ENCODE peak calls at places on chromosomes 6 and 20, in seven cellular contexts. O is H1, S is IMR-90, L is A549, K is GM12878, P is SK-N-SH, M is HepG2. V is an unnamed sample.
A peak's percentile ranks its signal among the peaks of the same experiment; 100 is the strongest.

GRCh38 chr20:32650545-32650944 is 23.2 kb downstream of the C20orf203 start:
- DNase-seq in O (no peak), S (no peak), L (no peak), K (no peak), P (no peak), M (no peak), V (no peak)

GRCh38 chr20:35601990-35602389 is 13.6 kb upstream of the SPAG4 start:
- DNase-seq in O (no peak), S (no peak), L (no peak), K (no peak), P (no peak), M (no peak), V (no peak)

GRCh38 chr6:34912715-34913464 is 23.8 kb downstream of the ANKS1A start:
- DNase-seq in O (no peak), S (peak; percentile 89), L (no peak), K (peak; percentile 53), P (no peak), M (no peak), V (no peak)

GRCh38 chr20:11143481-11143880 is 469.7 kb upstream of the JAG1 start:
- DNase-seq in O (no peak), S (peak; percentile 12), L (no peak), K (no peak), P (no peak), M (no peak), V (no peak)

GRCh38 chr20:58131111-58131510 is 97.3 kb downstream of the ANKRD60 start:
- DNase-seq in O (no peak), S (no peak), L (no peak), K (no peak), P (no peak), M (no peak), V (peak; percentile 24)

GRCh38 chr20:54062812-54063280 is 7.5 kb downstream of the BCAS1 start:
- DNase-seq in O (no peak), S (peak; percentile 31), L (peak; percentile 62), K (peak; percentile 82), P (peak; percentile 66), M (peak; percentile 70), V (no peak)

GRCh38 chr6:52697903-52698302 is 27.0 kb downstream of the TMEM14A start:
- DNase-seq in O (no peak), S (no peak), L (no peak), K (no peak), P (peak; percentile 6), M (no peak), V (no peak)

GRCh38 chr6:31293343-31293742 is 21.5 kb upstream of the HLA-C start:
- DNase-seq in O (no peak), S (peak; percentile 39), L (no peak), K (no peak), P (no peak), M (peak; percentile 32), V (no peak)

GRCh38 chr6:41427642-41428401 is 92.4 kb downstream of the NCR2 start:
- DNase-seq in O (peak; percentile 73), S (no peak), L (no peak), K (no peak), P (peak; percentile 71), M (peak; percentile 65), V (peak; percentile 73)

GRCh38 chr6:22448311-22448711 is 121.1 kb upstream of the HDGFL1 start:
- DNase-seq in O (no peak), S (peak; percentile 82), L (peak; percentile 25), K (no peak), P (no peak), M (no peak), V (no peak)

GRCh38 chr6:44105993-44106740 is 21.1 kb downstream of the MRPL14 start:
- DNase-seq in O (no peak), S (peak; percentile 62), L (no peak), K (no peak), P (no peak), M (no peak), V (no peak)

GRCh38 chr6:111663232-111663631 is 57.6 kb upstream of the TRAF3IP2 start:
- DNase-seq in O (no peak), S (no peak), L (no peak), K (no peak), P (peak; percentile 33), M (no peak), V (peak; percentile 29)

GRCh38 chr6:16148498-16148897 is 19.6 kb downstream of the MYLIP start:
- DNase-seq in O (no peak), S (no peak), L (no peak), K (no peak), P (no peak), M (peak; percentile 32), V (no peak)

GRCh38 chr6:54198134-54198533 is 86.9 kb downstream of the MLIP start:
- DNase-seq in O (no peak), S (no peak), L (no peak), K (no peak), P (no peak), M (peak; percentile 6), V (no peak)

GRCh38 chr6:87139236-87139635 is 16.1 kb upstream of the ZNF292 start:
- DNase-seq in O (no peak), S (peak; percentile 62), L (peak; percentile 40), K (no peak), P (peak; percentile 42), M (peak; percentile 48), V (no peak)
- TF ChIP-seq USF2 in O (no peak), S (no peak), L (no peak), K (no peak), P (no peak), M (no peak), V (no peak)

DNA sequence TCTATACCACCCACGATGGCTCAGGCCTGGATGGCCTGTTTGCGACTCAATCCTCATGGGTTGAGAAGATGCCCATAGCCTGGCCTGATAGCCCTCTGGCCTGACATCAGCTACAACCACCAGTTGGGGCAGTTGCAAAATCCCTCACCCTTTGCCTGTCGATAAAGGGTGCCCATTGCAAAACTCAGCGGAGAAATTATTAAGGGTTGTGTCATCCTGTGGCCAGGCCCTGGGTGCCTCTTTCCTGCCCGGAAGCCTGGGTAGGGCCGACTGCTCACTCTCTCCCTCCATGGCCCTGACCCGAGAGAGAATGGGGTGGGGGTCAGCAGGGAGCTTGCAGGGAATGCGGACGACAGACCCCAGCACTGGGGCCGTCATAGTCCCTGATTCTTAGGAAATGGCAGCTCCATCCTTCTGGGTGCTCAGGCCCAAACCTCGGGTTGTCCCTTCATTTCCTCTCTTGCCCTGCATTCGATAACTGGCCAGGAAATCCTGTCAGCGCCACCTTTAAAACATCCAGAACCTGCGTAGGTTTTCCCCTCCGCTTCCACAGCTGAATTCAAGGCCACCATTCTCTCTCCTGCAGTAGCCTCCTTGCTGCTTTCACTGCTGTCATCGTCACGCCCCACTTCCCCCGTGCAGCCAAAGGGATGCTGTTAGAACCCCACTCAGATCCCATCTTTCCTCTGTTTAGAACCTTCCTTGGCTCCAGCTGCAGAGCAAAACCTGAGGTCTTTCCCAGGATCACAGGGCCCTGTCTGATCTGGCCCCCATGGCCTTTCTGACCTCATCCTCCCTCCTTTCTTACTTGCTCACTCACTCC is 31.1 kb downstream of the CEBPB start:
- DNase-seq in O (no peak), S (peak; percentile 17), L (no peak), K (no peak), P (no peak), M (no peak), V (no peak)
- TF ChIP-seq USF2 in O (no peak), S (no peak), L (no peak), K (no peak), P (no peak), M (no peak), V (no peak)

GRCh38 chr6:7409740-7410139 is 20.1 kb downstream of the RIOK1 start:
- DNase-seq in O (no peak), S (no peak), L (no peak), K (no peak), P (no peak), M (no peak), V (no peak)
- TF ChIP-seq USF2 in O (no peak), S (no peak), L (no peak), K (no peak), P (no peak), M (no peak), V (no peak)

GRCh38 chr20:38145094-38146075 is 19.7 kb downstream of the TGM2 start:
- DNase-seq in O (no peak), S (peak; percentile 87), L (no peak), K (no peak), P (no peak), M (peak; percentile 45), V (no peak)
- TF ChIP-seq USF2 in O (no peak), S (no peak), L (no peak), K (no peak), P (no peak), M (no peak), V (no peak)

GRCh38 chr20:39152126-39152525 is 190.0 kb downstream of the DHX35 start:
- DNase-seq in O (no peak), S (no peak), L (no peak), K (no peak), P (no peak), M (peak; percentile 89), V (no peak)
- TF ChIP-seq USF2 in O (no peak), S (no peak), L (no peak), K (no peak), P (no peak), M (no peak), V (no peak)

GRCh38 chr6:73779943-73780342 is 83.9 kb downstream of the CD109 start:
- DNase-seq in O (no peak), S (no peak), L (no peak), K (no peak), P (no peak), M (no peak), V (no peak)

GRCh38 chr6:73769976-73770375 is 74.0 kb downstream of the CD109 start:
- DNase-seq in O (no peak), S (no peak), L (no peak), K (no peak), P (no peak), M (no peak), V (no peak)

GRCh38 chr6:73768630-73769029 is 72.6 kb downstream of the CD109 start:
- DNase-seq in O (no peak), S (no peak), L (no peak), K (no peak), P (no peak), M (no peak), V (no peak)

DNA sequence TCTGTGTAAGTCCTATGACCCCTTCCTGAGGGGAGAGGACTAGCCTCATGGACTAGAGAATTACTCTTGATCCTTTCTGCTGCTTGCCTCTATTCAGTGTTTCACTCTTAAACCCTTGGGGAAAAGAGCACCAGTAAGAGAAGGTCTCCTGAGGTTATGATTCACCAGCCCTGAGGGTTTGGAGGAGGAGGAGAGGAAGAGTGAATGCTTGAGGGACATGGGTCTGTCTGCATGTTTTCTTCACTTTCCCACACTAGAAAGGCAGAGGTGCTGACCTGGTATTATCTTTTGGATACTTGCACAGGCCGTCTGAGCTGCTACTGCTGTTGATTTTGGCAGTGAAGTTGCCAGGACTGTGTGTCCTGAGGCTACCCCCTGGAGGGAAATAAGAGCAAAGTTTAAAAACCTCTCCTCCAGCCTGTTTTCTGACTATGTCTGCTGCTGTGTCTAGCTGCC is 78.3 kb downstream of the CD109 start:
- DNase-seq in O (no peak), S (peak; percentile 88), L (peak; percentile 9), K (peak; percentile 9), P (no peak), M (no peak), V (no peak)
- TF ChIP-seq USF2 in O (no peak), S (no peak), L (no peak), K (no peak), P (no peak), M (no peak), V (no peak)

DNA sequence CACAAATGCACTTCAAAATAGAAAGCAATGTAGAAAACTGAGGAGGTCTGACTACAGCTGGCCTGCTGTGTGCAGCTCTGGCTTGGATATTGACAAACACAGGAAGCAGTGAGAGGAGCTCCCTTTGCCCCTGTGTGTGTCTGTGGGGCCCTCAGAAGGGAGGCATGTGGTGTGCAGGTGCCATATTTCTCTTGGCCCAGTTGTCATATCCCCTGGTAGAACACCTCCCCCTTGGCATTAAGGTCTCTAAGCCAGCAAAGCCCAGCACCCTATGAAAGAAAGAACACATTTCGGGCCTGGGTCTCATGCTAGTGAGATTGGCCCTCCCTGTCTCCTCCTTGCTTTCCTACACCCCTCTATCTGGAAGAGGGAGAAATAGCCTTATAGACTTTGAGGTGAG is 260.5 kb upstream of the MOCS1 start:
- DNase-seq in O (no peak), S (no peak), L (no peak), K (no peak), P (no peak), M (no peak), V (no peak)
- TF ChIP-seq USF2 in O (no peak), S (no peak), L (no peak), K (no peak), P (no peak), M (no peak), V (no peak)

V was measured in WTC11.